ENCODE peak calls at places on chromosome 3, in four cellular contexts. H is K562, S is GM12878, P is HepG2. C is an unnamed sample.

GRCh38 chr3:100590114-100590839 is 19.1 kb upstream of the ADGRG7 start:
- DNase-seq in H (peak), S (peak), P (peak), C (peak)

GRCh38 chr3:72904156-72904555 is 16.3 kb downstream of the GXYLT2 start:
- DNase-seq in H (no peak), S (no peak), P (no peak), C (no peak)

GRCh38 chr3:15269091-15269989 is 63.0 kb downstream of the SH3BP5 start:
- DNase-seq in H (peak), S (no peak), P (no peak), C (peak)

GRCh38 chr3:13110678-13111116 is 37.5 kb upstream of the IQSEC1 start:
- DNase-seq in H (no peak), S (peak), P (no peak), C (no peak)

GRCh38 chr3:72738752-72739520 is 109.3 kb downstream of the SHQ1 start:
- DNase-seq in H (peak), S (no peak), P (no peak), C (peak)

GRCh38 chr3:123755085-123755484 is 129.0 kb downstream of the MYLK start:
- DNase-seq in H (no peak), S (no peak), P (peak), C (peak)

GRCh38 chr3:100880072-100880471 is 113.1 kb downstream of the ABI3BP start:
- DNase-seq in H (no peak), S (no peak), P (no peak), C (no peak)

GRCh38 chr3:17111556-17111955 is 226.8 kb downstream of the PLCL2 start:
- DNase-seq in H (no peak), S (no peak), P (no peak), C (no peak)

GRCh38 chr3:104604326-104605010 is 762.2 kb upstream of the ALCAM start:
- DNase-seq in H (no peak), S (no peak), P (no peak), C (no peak)

GRCh38 chr3:195133462-195133861 is 137.5 kb downstream of the XXYLT1 start:
- DNase-seq in H (no peak), S (no peak), P (no peak), C (no peak)

GRCh38 chr3:122760457-122761271 is 33.0 kb downstream of the HSPBAP1 start:
- DNase-seq in H (no peak), S (no peak), P (no peak), C (no peak)

GRCh38 chr3:170585937-170586310 is at the start of gene SLC7A14:
- DNase-seq in H (no peak), S (no peak), P (no peak), C (no peak)

GRCh38 chr3:194561306-194561974 is 71.8 kb downstream of the TMEM44 start:
- DNase-seq in H (peak), S (no peak), P (no peak), C (no peak)

GRCh38 chr3:30683769-30684168 is 77.4 kb downstream of the TGFBR2 start:
- DNase-seq in H (no peak), S (no peak), P (no peak), C (no peak)

GRCh38 chr3:196175717-196176116 is 35.5 kb downstream of the ZDHHC19 start:
- DNase-seq in H (no peak), S (no peak), P (no peak), C (no peak)

GRCh38 chr3:62875103-62876002 is at the start of gene CADPS:
- DNase-seq in H (no peak), S (no peak), P (no peak), C (no peak)

GRCh38 chr3:94246136-94246535 is 183.3 kb downstream of the NSUN3 start:
- DNase-seq in H (no peak), S (no peak), P (no peak), C (no peak)

GRCh38 chr3:51340311-51340829 is 44.7 kb upstream of the MANF start:
- DNase-seq in H (no peak), S (no peak), P (peak), C (peak)

GRCh38 chr3:185420762-185421161 is 57.8 kb downstream of the MAP3K13 start:
- DNase-seq in H (no peak), S (peak), P (no peak), C (peak)

GRCh38 chr3:60609446-60609845 is 641.8 kb downstream of the FHIT start:
- DNase-seq in H (no peak), S (no peak), P (no peak), C (peak)

GRCh38 chr3:129122697-129123055 is 1.1 kb upstream of the RAB43 start:
- DNase-seq in H (no peak), S (no peak), P (no peak), C (no peak)

GRCh38 chr3:127258733-127259132 is 29.1 kb downstream of the PRR20G start:
- DNase-seq in H (no peak), S (no peak), P (no peak), C (no peak)

GRCh38 chr3:172040078-172040975 is 949 bp downstream of the FNDC3B start:
- DNase-seq in H (peak), S (no peak), P (peak), C (peak)

GRCh38 chr3:46270474-46270873 is 28.2 kb downstream of the CCR3 start:
- DNase-seq in H (no peak), S (no peak), P (no peak), C (no peak)

DNA sequence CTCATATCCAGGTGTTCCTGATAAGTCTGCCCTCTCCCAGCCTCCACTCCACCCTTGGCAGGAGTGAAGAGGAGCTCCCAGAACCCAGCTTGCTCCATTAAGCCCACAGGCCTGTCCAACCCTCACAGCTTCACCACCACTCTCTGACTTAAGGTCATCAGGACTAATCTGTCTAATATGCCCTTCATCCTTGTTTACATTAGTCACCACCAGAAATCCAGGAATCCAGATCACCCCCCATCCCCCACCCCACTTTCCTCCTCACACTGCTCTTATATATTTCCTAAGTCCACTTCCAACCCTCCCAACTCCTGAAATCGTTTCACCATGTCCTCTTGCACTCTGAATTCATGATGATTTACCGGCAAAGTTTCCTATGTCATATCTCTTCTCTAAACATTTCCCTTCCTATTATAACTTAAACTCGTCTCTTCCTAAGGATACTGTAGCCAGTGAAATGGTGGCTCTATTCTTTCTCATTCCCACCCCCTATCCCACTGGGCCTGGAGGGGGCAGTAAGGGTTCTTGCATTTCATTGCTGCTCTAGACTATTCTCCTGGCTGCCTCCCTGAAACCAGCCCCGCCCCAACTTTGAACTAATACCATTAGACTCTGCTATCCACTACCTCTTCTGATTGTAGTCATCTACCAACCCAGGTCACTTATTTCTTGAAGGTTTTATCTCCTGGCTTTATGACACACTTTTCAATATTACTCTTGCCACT is 43.4 kb downstream of the PPP2R3A start:
- DNase-seq in H (no peak), S (no peak), P (no peak), C (no peak)
- TF ChIP-seq CHD4 in H (no peak), S (no peak), P (no peak), C (no peak)

DNA sequence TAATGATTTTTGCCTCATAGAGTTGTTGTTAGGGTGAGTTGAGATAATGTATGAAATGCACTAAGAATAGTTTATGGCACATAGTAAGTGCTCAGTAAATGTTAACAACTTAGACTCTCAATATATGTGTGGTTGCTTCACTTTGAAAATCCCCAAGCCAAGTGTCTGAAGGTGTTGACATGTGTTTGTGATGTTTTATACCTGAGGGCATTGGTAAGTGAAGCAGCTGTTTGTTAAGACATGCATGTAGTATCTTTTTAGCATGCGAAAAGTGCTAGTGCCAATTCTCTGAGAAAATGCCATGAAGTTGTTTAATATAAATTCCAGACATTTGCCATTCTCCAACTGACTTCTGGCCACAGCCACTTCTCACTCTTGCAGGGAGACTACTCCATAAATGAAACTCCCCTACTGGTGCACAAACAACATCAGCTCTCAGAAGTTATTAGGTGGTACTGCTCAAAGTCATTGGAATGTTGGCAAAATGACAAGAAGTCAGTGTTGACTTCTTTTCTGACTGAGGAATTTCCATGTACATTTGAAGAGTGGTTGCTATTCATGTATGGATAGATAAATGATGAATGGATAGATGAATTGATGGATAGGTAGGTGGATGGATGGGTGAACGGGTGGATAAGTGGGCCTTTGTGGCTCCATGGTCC is 103.6 kb upstream of the NUDT16 start:
- DNase-seq in H (no peak), S (no peak), P (no peak), C (no peak)
- TF ChIP-seq REST in H (no peak), S (no peak), P (no peak), C (no peak)

GRCh38 chr3:63976166-63976861 is 47.0 kb downstream of the PSMD6 start:
- DNase-seq in H (no peak), S (no peak), P (peak), C (no peak)
- TF ChIP-seq EP300 in H (no peak), S (no peak), P (peak), C (no peak)

GRCh38 chr3:140276698-140277097 is 341.7 kb downstream of the CLSTN2 start:
- DNase-seq in H (peak), S (no peak), P (peak), C (no peak)
- TF ChIP-seq CHD4 in H (no peak), S (no peak), P (no peak), C (no peak)